ENCODE peak calls at places on chromosomes 13 and 19, in six cellular contexts. One of them, this sample, is unnamed.

GRCh38 chr13:51955281-51955771 is 55.9 kb downstream of the ATP7B start:
- DNase-seq in fibroblast of pulmonary artery: no peak
- DNase-seq in mammary epithelial cell: no peak
- DNase-seq in GM23338: no peak
- DNase-seq in tibial artery: no peak
- DNase-seq in BJ: no peak
- DNase-seq in this sample: no peak

GRCh38 chr13:22080832-22081231 is 410.0 kb downstream of the FGF9 start:
- DNase-seq in GM23338: peak
- DNase-seq in BJ: no peak
- DNase-seq in fibroblast of pulmonary artery: no peak
- DNase-seq in mammary epithelial cell: no peak
- DNase-seq in tibial artery: no peak
- DNase-seq in this sample: no peak

GRCh38 chr13:79128158-79128557 is 277.9 kb downstream of the RBM26 start:
- DNase-seq in mammary epithelial cell: peak
- DNase-seq in GM23338: no peak
- DNase-seq in fibroblast of pulmonary artery: peak
- DNase-seq in BJ: no peak
- DNase-seq in tibial artery: no peak
- DNase-seq in this sample: peak

GRCh38 chr13:108527849-108528248 is 101.6 kb upstream of the MYO16 start:
- DNase-seq in mammary epithelial cell: no peak
- DNase-seq in BJ: no peak
- DNase-seq in tibial artery: no peak
- DNase-seq in GM23338: no peak
- DNase-seq in fibroblast of pulmonary artery: no peak
- DNase-seq in this sample: no peak

GRCh38 chr13:96690998-96691397 is 303.3 kb downstream of the OXGR1 start:
- DNase-seq in BJ: no peak
- DNase-seq in mammary epithelial cell: no peak
- DNase-seq in tibial artery: no peak
- DNase-seq in fibroblast of pulmonary artery: no peak
- DNase-seq in GM23338: no peak
- DNase-seq in this sample: no peak

GRCh38 chr13:26946675-26947342 is 186.2 kb upstream of the GPR12 start:
- DNase-seq in BJ: no peak
- DNase-seq in fibroblast of pulmonary artery: peak
- DNase-seq in mammary epithelial cell: peak
- DNase-seq in tibial artery: no peak
- DNase-seq in GM23338: peak
- DNase-seq in this sample: peak

GRCh38 chr13:83677985-83678384 is 204.3 kb downstream of the SLITRK1 start:
- DNase-seq in GM23338: no peak
- DNase-seq in fibroblast of pulmonary artery: no peak
- DNase-seq in mammary epithelial cell: no peak
- DNase-seq in tibial artery: no peak
- DNase-seq in BJ: no peak
- DNase-seq in this sample: no peak

GRCh38 chr19:33906578-33907335 is 110.1 kb downstream of the KCTD15 start:
- DNase-seq in tibial artery: no peak
- DNase-seq in fibroblast of pulmonary artery: peak
- DNase-seq in GM23338: peak
- DNase-seq in BJ: no peak
- DNase-seq in mammary epithelial cell: peak
- DNase-seq in this sample: peak

GRCh38 chr19:42255766-42256750 is 1.1 kb upstream of the ERF start:
- DNase-seq in fibroblast of pulmonary artery: peak
- DNase-seq in tibial artery: peak
- DNase-seq in GM23338: peak
- DNase-seq in BJ: no peak
- DNase-seq in mammary epithelial cell: no peak
- DNase-seq in this sample: peak

GRCh38 chr19:4523306-4524110 is 5.2 kb upstream of the PLIN4 start:
- DNase-seq in mammary epithelial cell: no peak
- DNase-seq in tibial artery: no peak
- DNase-seq in BJ: no peak
- DNase-seq in fibroblast of pulmonary artery: peak
- DNase-seq in GM23338: peak
- DNase-seq in this sample: peak

GRCh38 chr13:112469071-112469745 is 93.1 kb downstream of the SPACA7 start:
- DNase-seq in GM23338: no peak
- DNase-seq in BJ: no peak
- DNase-seq in fibroblast of pulmonary artery: no peak
- DNase-seq in tibial artery: no peak
- DNase-seq in mammary epithelial cell: no peak
- DNase-seq in this sample: no peak

GRCh38 chr13:48486362-48486761 is 46.5 kb downstream of the RCBTB2 start:
- DNase-seq in mammary epithelial cell: no peak
- DNase-seq in BJ: no peak
- DNase-seq in GM23338: no peak
- DNase-seq in tibial artery: no peak
- DNase-seq in fibroblast of pulmonary artery: no peak
- DNase-seq in this sample: no peak

GRCh38 chr13:102293723-102294122 is 108.1 kb downstream of the FGF14 start:
- DNase-seq in tibial artery: no peak
- DNase-seq in GM23338: no peak
- DNase-seq in BJ: no peak
- DNase-seq in mammary epithelial cell: no peak
- DNase-seq in fibroblast of pulmonary artery: no peak
- DNase-seq in this sample: no peak

GRCh38 chr19:48728882-48729645 is 9.5 kb upstream of the MAMSTR start:
- DNase-seq in GM23338: peak
- DNase-seq in BJ: no peak
- DNase-seq in tibial artery: no peak
- DNase-seq in mammary epithelial cell: no peak
- DNase-seq in fibroblast of pulmonary artery: peak
- DNase-seq in this sample: peak

GRCh38 chr13:23778879-23779278 is 110.3 kb downstream of the MIPEP start:
- DNase-seq in fibroblast of pulmonary artery: peak
- DNase-seq in tibial artery: no peak
- DNase-seq in GM23338: no peak
- DNase-seq in mammary epithelial cell: peak
- DNase-seq in BJ: no peak
- DNase-seq in this sample: peak

GRCh38 chr13:44816701-44817684 is 172.3 kb downstream of the NUFIP1 start:
- DNase-seq in GM23338: no peak
- DNase-seq in mammary epithelial cell: peak
- DNase-seq in BJ: no peak
- DNase-seq in fibroblast of pulmonary artery: peak
- DNase-seq in tibial artery: no peak
- DNase-seq in this sample: peak

GRCh38 chr13:23583491-23583890 is 13.3 kb downstream of the TNFRSF19 start:
- DNase-seq in fibroblast of pulmonary artery: no peak
- DNase-seq in GM23338: no peak
- DNase-seq in BJ: no peak
- DNase-seq in mammary epithelial cell: no peak
- DNase-seq in tibial artery: no peak
- DNase-seq in this sample: no peak

GRCh38 chr19:32097620-32098019 is 247.8 kb upstream of the ZNF507 start:
- DNase-seq in tibial artery: no peak
- DNase-seq in GM23338: no peak
- DNase-seq in BJ: no peak
- DNase-seq in mammary epithelial cell: no peak
- DNase-seq in fibroblast of pulmonary artery: no peak
- DNase-seq in this sample: no peak

GRCh38 chr19:47418595-47419036 is 711 bp downstream of the MEIS3 start:
- DNase-seq in BJ: no peak
- DNase-seq in GM23338: peak
- DNase-seq in fibroblast of pulmonary artery: no peak
- DNase-seq in mammary epithelial cell: no peak
- DNase-seq in tibial artery: no peak
- DNase-seq in this sample: no peak

GRCh38 chr13:109687559-109688448 is 98.6 kb downstream of the IRS2 start:
- DNase-seq in tibial artery: no peak
- DNase-seq in BJ: no peak
- DNase-seq in GM23338: no peak
- DNase-seq in fibroblast of pulmonary artery: no peak
- DNase-seq in mammary epithelial cell: no peak
- DNase-seq in this sample: no peak

GRCh38 chr13:23107665-23108064 is 73.1 kb upstream of the SGCG start:
- DNase-seq in tibial artery: no peak
- DNase-seq in BJ: no peak
- DNase-seq in mammary epithelial cell: no peak
- DNase-seq in fibroblast of pulmonary artery: no peak
- DNase-seq in GM23338: no peak
- DNase-seq in this sample: no peak

GRCh38 chr19:4197625-4198466 is 15.4 kb downstream of the ANKRD24 start:
- DNase-seq in fibroblast of pulmonary artery: peak
- DNase-seq in GM23338: peak
- DNase-seq in tibial artery: no peak
- DNase-seq in BJ: no peak
- DNase-seq in mammary epithelial cell: peak
- DNase-seq in this sample: no peak

GRCh38 chr19:3672993-3673392 is 27.3 kb downstream of the PIP5K1C start:
- DNase-seq in tibial artery: no peak
- DNase-seq in fibroblast of pulmonary artery: no peak
- DNase-seq in GM23338: no peak
- DNase-seq in BJ: no peak
- DNase-seq in mammary epithelial cell: no peak
- DNase-seq in this sample: no peak

GRCh38 chr19:3095375-3096191 is 1.4 kb downstream of the GNA11 start:
- DNase-seq in GM23338: peak
- DNase-seq in BJ: no peak
- DNase-seq in mammary epithelial cell: peak
- DNase-seq in fibroblast of pulmonary artery: no peak
- DNase-seq in tibial artery: no peak
- DNase-seq in this sample: no peak

GRCh38 chr19:17947815-17948473 is 15.1 kb downstream of the CCDC124 start:
- DNase-seq in tibial artery: peak
- DNase-seq in fibroblast of pulmonary artery: peak
- DNase-seq in GM23338: peak
- DNase-seq in mammary epithelial cell: peak
- DNase-seq in BJ: peak
- DNase-seq in this sample: peak

GRCh38 chr19:17949956-17950309 is 17.0 kb upstream of the KCNN1 start:
- DNase-seq in mammary epithelial cell: no peak
- DNase-seq in fibroblast of pulmonary artery: no peak
- DNase-seq in tibial artery: no peak
- DNase-seq in GM23338: peak
- DNase-seq in BJ: no peak
- DNase-seq in this sample: no peak

GRCh38 chr19:17948967-17949930 is 16.4 kb downstream of the CCDC124 start:
- DNase-seq in GM23338: no peak
- DNase-seq in tibial artery: no peak
- DNase-seq in BJ: no peak
- DNase-seq in mammary epithelial cell: no peak
- DNase-seq in fibroblast of pulmonary artery: no peak
- DNase-seq in this sample: no peak

GRCh38 chr19:17948474-17948966 is 15.7 kb downstream of the CCDC124 start:
- DNase-seq in BJ: no peak
- DNase-seq in GM23338: peak
- DNase-seq in tibial artery: no peak
- DNase-seq in fibroblast of pulmonary artery: no peak
- DNase-seq in mammary epithelial cell: no peak
- DNase-seq in this sample: no peak

DNA sequence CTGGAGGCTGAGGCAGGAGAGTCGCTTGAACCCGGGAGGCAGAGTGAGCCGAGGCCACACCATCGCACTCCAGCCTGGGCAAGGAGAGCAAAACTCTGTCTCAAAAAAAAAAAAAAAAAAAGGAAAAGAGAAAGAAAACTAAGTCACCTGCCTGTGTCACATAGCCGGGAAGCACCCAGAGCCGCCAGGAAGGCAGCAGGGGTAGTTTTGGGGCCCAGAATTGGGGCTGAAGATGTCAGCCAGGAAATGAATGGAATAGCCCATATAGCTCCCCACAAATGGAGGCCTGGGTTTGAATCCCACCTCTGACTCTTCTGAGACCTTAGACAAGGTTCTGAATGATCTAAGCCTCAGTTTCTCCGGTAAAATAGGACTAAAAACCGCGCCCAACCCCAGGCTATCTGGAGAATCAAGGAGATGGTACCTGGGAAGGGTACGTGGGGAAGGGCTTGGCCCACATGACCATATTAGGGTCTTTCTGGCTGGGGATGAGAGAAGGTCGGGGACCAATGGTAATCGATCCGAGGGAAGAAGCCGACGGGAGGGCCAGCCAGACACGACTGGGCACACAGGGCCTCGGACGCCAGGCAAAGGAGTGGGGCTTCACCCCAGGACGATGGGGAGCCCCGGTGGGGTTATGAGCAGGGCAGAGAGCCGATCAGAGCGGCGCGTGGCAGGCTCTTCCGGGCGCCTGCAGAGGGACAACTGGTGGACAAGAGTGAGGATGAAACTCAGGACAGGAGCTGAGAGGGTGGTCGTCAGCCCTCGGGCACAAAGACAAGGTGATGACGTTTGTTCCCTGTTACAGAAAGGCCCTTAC is 14.4 kb downstream of the CCDC124 start:
- DNase-seq in BJ: no peak
- DNase-seq in GM23338: peak
- DNase-seq in mammary epithelial cell: no peak
- DNase-seq in fibroblast of pulmonary artery: no peak
- DNase-seq in tibial artery: no peak
- DNase-seq in this sample: no peak
- TF ChIP-seq CTCF in BJ: peak
- TF ChIP-seq CTCF in GM23338: no peak
- TF ChIP-seq CTCF in mammary epithelial cell: no peak
- TF ChIP-seq CTCF in fibroblast of pulmonary artery: no peak
- TF ChIP-seq CTCF in tibial artery: no peak
- TF ChIP-seq CTCF in this sample: peak

DNA sequence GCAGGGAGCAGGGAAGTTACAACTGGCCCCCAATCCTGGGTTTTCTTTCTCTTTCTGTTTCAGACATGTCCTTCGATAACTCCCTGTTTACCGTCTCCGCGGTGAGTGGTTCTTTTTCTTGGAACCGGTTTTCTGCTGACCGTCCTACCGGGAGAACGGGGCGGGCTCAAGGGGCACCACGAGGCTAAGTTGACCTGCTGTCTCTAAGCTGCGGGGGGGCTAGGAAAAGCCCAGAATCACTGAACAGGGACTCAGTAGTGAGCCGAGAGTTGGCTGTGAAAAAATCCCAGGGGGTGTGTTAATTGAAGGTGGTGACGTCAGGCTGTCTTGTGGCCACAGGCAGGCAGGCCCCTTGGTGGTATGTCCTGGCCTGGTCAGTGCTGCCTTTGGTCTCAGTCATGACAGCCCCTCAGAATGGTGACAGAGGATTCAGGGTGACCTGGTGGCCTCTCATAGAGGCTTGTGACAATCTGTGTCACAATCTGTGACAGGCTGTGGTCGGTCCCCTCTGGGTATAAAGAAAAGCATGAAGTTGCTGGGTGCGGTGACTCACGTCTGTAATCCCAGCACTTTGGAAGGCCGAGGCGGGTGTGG is 8.1 kb upstream of the CARM1 start:
- DNase-seq in GM23338: no peak
- DNase-seq in fibroblast of pulmonary artery: no peak
- DNase-seq in tibial artery: peak
- DNase-seq in BJ: no peak
- DNase-seq in mammary epithelial cell: no peak
- DNase-seq in this sample: peak
- TF ChIP-seq CTCF in GM23338: no peak
- TF ChIP-seq CTCF in fibroblast of pulmonary artery: no peak
- TF ChIP-seq CTCF in tibial artery: no peak
- TF ChIP-seq CTCF in BJ: no peak
- TF ChIP-seq CTCF in mammary epithelial cell: no peak
- TF ChIP-seq CTCF in this sample: no peak

GRCh38 chr13:106376411-106377112 is 158.9 kb downstream of the EFNB2 start:
- DNase-seq in BJ: peak
- DNase-seq in mammary epithelial cell: peak
- DNase-seq in GM23338: peak
- DNase-seq in fibroblast of pulmonary artery: peak
- DNase-seq in tibial artery: no peak
- DNase-seq in this sample: peak
- TF ChIP-seq CTCF in BJ: no peak
- TF ChIP-seq CTCF in mammary epithelial cell: no peak
- TF ChIP-seq CTCF in GM23338: peak
- TF ChIP-seq CTCF in fibroblast of pulmonary artery: peak
- TF ChIP-seq CTCF in tibial artery: no peak
- TF ChIP-seq CTCF in this sample: peak

GRCh38 chr19:40162104-40162503 is 29.1 kb upstream of the MAP3K10 start:
- DNase-seq in BJ: no peak
- DNase-seq in mammary epithelial cell: no peak
- DNase-seq in fibroblast of pulmonary artery: no peak
- DNase-seq in tibial artery: no peak
- DNase-seq in GM23338: no peak
- DNase-seq in this sample: no peak
- TF ChIP-seq CTCF in BJ: no peak
- TF ChIP-seq CTCF in mammary epithelial cell: no peak
- TF ChIP-seq CTCF in fibroblast of pulmonary artery: no peak
- TF ChIP-seq CTCF in tibial artery: no peak
- TF ChIP-seq CTCF in GM23338: no peak
- TF ChIP-seq CTCF in this sample: no peak